ENCODE peak calls at places on chromosomes 16 and 17, in four cellular contexts. W is H1, G is HepG2, C is GM12878. A is an unnamed sample.

GRCh38 chr17:10879110-10879509 is 41.2 kb upstream of the PIRT start:
- DNase-seq in C (no peak), G (no peak), W (no peak), A (no peak)

GRCh38 chr16:78307824-78308528 is 208.5 kb downstream of the WWOX start:
- DNase-seq in G (no peak), W (no peak), C (no peak), A (no peak)

GRCh38 chr16:4392382-4393242 is 21.0 kb downstream of the VASN start:
- DNase-seq in G (no peak), W (peak), C (no peak), A (no peak)

GRCh38 chr17:28338056-28338768 is 2.7 kb downstream of the TNFAIP1 start:
- DNase-seq in W (no peak), G (no peak), C (no peak), A (no peak)

GRCh38 chr17:28871056-28871579 is 16.3 kb downstream of the ERAL1 start:
- DNase-seq in W (no peak), C (peak), G (no peak), A (no peak)

GRCh38 chr16:67013238-67013822 is 15.6 kb upstream of the CBFB start:
- DNase-seq in W (no peak), C (no peak), G (no peak), A (peak)

GRCh38 chr17:61400786-61401279 is 1.2 kb downstream of the TBX2 start:
- DNase-seq in W (no peak), C (no peak), G (no peak), A (no peak)

GRCh38 chr16:87361916-87362619 is 21.5 kb downstream of the FBXO31 start:
- DNase-seq in C (no peak), G (no peak), W (no peak), A (no peak)

GRCh38 chr16:59913666-59914065 is 1179.5 kb upstream of the GOT2 start:
- DNase-seq in C (no peak), G (no peak), W (no peak), A (no peak)

GRCh38 chr17:43880420-43880991 is 26.8 kb downstream of the MPP2 start:
- DNase-seq in C (no peak), W (no peak), G (peak), A (peak)

GRCh38 chr16:66790130-66790733 is 11.2 kb downstream of the TERB1 start:
- DNase-seq in C (no peak), W (no peak), G (no peak), A (no peak)

GRCh38 chr16:26189496-26190005 is 497.8 kb downstream of the HS3ST4 start:
- DNase-seq in C (no peak), G (no peak), W (no peak), A (no peak)

GRCh38 chr17:45790296-45790922 is 6.3 kb downstream of the CRHR1 start:
- DNase-seq in W (no peak), C (no peak), G (no peak), A (no peak)
- TF ChIP-seq EZH2 in W (no peak), C (no peak), G (no peak), A (no peak)

DNA sequence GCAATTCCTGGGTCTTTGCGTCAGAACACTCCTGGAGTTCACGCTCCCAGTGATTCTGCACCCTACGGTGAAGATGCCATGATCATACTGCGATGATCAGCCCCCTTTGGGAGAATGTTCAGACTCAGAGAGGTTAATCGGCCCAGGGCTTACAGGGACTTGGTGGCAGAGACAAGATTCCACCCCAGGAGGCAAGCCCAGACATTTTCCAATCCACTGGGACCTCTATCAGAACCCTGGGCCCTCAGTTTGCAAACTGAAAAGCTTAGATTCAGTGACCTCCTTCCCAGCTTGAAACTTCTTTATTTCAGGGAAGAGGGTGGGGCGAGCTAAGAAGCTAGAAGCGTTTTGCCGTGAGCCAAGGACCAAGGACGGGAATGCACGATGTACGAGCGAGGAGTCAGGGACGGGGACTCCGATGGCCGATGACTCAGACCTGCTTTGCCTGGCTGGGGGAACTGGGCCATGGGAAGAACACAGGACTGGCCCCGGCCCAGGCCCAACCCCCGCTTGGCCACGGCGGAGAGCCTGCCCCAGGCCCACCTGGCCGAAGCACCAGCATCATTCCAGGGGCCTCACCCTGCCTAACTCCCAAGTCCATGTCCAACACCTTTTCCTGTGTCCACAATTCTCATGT is 34.7 kb downstream of the SOCS3 start:
- DNase-seq in C (no peak), W (no peak), G (no peak), A (no peak)
- TF ChIP-seq TAF1 in C (no peak), W (no peak), G (no peak), A (no peak)

GRCh38 chr17:46817151-46817900 is 1.2 kb downstream of the WNT3 start:
- DNase-seq in W (no peak), G (no peak), C (no peak), A (no peak)
- TF ChIP-seq EZH2 in W (peak), G (no peak), C (no peak), A (no peak)

GRCh38 chr16:88373927-88374492 is 8.7 kb upstream of the ZNF469 start:
- DNase-seq in C (no peak), G (no peak), W (no peak), A (no peak)

GRCh38 chr16:88376053-88376834 is 6.5 kb upstream of the ZNF469 start:
- DNase-seq in C (no peak), W (no peak), G (no peak), A (no peak)

GRCh38 chr16:88376835-88377726 is 5.7 kb upstream of the ZNF469 start:
- DNase-seq in W (no peak), G (no peak), C (no peak), A (no peak)

GRCh38 chr16:88374736-88375135 is 8.0 kb upstream of the ZNF469 start:
- DNase-seq in G (no peak), W (no peak), C (no peak), A (no peak)

DNA sequence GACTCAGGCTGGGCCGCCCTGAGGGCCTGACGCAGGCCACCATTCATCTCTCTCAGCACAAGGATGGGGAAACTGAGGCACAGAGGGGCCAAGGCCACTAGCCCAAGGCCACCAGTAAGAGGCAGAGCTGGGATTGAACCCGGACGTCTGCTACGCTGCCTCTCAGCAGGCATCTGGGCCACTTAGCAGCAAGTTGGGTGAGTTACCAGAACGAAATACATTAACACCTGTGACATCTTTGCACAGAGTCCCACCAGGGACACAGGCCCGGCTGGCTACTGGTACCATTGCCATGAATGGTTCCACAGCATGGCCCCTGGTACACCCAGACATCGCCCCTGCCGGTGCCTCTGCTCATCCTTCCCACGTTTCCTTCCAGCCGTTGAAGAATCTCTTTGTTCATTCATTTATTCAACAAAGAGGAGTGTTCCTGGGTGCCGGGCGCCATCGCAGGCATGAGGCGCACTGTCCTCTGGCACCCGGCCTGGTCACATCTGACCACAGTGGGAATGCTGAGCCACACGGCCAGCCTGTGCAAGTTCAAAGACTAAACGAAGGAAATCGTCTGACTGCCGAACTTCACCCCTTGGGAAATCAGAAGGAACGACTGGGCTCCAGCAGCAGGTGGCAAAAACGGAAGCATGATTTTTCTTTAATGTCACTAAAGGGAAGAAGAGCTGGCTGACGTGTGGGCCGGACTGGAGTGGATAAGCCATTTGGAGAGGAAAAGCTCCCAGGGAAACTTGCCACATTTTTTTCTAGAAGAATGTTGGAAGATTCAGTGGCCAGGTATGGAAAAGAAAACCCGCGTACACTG is 7.3 kb upstream of the ZNF469 start:
- DNase-seq in C (no peak), G (no peak), W (no peak), A (no peak)
- TF ChIP-seq TAF1 in C (no peak), G (no peak), W (no peak), A (no peak)

GRCh38 chr17:76881408-76881807 is 13.2 kb downstream of the MGAT5B start:
- DNase-seq in C (no peak), G (no peak), W (no peak), A (no peak)

GRCh38 chr17:76880268-76880667 is 12.1 kb downstream of the MGAT5B start:
- DNase-seq in G (no peak), C (no peak), W (no peak), A (no peak)

GRCh38 chr17:76878568-76878967 is 10.4 kb downstream of the MGAT5B start:
- DNase-seq in C (no peak), G (no peak), W (no peak), A (no peak)

GRCh38 chr17:76879254-76879653 is 11.1 kb downstream of the MGAT5B start:
- DNase-seq in C (no peak), G (no peak), W (no peak), A (no peak)

DNA sequence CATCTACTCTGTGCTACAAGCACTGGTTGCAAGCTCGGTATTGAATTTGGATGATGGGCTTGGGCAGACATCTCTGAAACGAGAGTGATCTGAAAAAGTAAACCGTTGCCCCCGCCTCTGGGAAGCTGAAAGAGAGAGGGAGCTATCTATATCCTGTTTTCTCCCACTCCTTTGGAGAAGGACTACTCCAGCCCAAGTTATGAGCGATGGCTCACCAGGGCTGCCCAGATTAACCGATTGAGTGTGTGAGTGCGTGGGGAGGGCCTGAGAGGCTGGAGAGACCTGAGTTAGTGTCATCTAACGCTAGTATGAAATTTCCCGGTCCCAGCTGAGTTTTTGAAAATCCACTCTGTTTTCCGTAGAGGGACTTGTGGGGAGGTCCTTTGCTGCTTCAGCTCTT is 11.5 kb downstream of the MGAT5B start:
- DNase-seq in C (no peak), G (no peak), W (no peak), A (no peak)
- TF ChIP-seq EZH2 in C (no peak), G (no peak), W (no peak), A (no peak)

GRCh38 chr16:23148513-23149266 is 562 bp downstream of the USP31 start:
- DNase-seq in G (peak), W (no peak), C (no peak), A (peak)
- TF ChIP-seq TAF1 in G (no peak), W (peak), C (no peak), A (no peak)

GRCh38 chr16:74736531-74737157 is 36.0 kb upstream of the MLKL start:
- DNase-seq in W (no peak), G (no peak), C (no peak), A (no peak)

GRCh38 chr16:74735554-74735953 is 34.9 kb upstream of the MLKL start:
- DNase-seq in C (no peak), G (no peak), W (no peak), A (no peak)

GRCh38 chr16:74738134-74738541 is 36.5 kb downstream of the FA2H start:
- DNase-seq in W (no peak), C (no peak), G (no peak), A (peak)

GRCh38 chr16:74738816-74739215 is 35.8 kb downstream of the FA2H start:
- DNase-seq in W (no peak), C (no peak), G (no peak), A (no peak)

DNA sequence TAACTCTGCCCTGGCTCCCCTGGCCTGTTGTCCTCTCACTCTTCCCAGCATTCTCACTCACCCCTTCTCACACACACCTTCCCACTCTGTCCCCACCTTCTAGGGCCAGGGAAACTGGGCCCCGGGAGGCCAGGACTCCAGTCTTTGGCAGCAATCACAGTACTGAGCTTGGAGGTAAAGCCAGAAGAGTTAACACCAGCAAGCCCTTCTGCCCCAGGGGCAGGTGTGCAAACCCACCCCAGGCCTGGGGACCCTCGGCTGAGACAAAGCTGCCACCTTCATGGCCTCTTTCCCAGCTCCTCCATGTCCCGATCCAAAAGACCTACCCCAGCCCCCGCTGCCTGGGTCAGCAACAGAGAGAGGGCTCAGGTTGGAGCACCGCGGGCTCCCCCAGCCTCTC is 36.9 kb upstream of the MLKL start:
- DNase-seq in C (no peak), G (no peak), W (no peak), A (no peak)
- TF ChIP-seq EZH2 in C (no peak), G (no peak), W (no peak), A (no peak)